ENCODE peak calls at places on chromosomes 2 and 18, in nine cellular contexts. E is A549, B is suprapubic skin, X is HCT116, G is spleen, T is IMR-90, V is sigmoid colon, J is HepG2, K is tibial nerve. P is an unnamed sample.
A peak's percentile ranks its signal among the peaks of the same experiment; 100 is the strongest.

GRCh38 chr2:122737429-122738077 is 982.1 kb downstream of the TSN start:
- DNase-seq in E (no peak), B (no peak), X (no peak), G (no peak), T (no peak), V (no peak), J (no peak), K (no peak), P (no peak)

GRCh38 chr2:36549063-36549662 is 48.8 kb downstream of the FEZ2 start:
- DNase-seq in E (no peak), B (no peak), X (no peak), G (no peak), T (peak; percentile 62), V (no peak), J (no peak), K (no peak), P (no peak)

GRCh38 chr2:209579236-209579749 is 155.4 kb downstream of the MAP2 start:
- DNase-seq in E (no peak), B (no peak), X (no peak), G (no peak), T (no peak), V (no peak), J (no peak), K (no peak), P (peak; percentile 22)

GRCh38 chr18:61669320-61669719 is 223.5 kb downstream of the RNF152 start:
- DNase-seq in E (no peak), B (no peak), X (no peak), G (no peak), T (peak; percentile 89), V (no peak), J (no peak), K (no peak), P (no peak)

GRCh38 chr2:30684996-30685395 is 122.2 kb downstream of the CAPN13 start:
- DNase-seq in E (no peak), B (no peak), X (no peak), G (no peak), T (no peak), V (peak; percentile 13), J (no peak), K (no peak), P (no peak)

GRCh38 chr2:23350026-23350791 is 34.8 kb upstream of the KLHL29 start:
- DNase-seq in E (no peak), B (no peak), X (no peak), G (no peak), T (no peak), V (no peak), J (no peak), K (no peak), P (no peak)

GRCh38 chr18:27558388-27559158 is 373.5 kb upstream of the CHST9 start:
- DNase-seq in E (no peak), B (no peak), X (no peak), G (no peak), T (no peak), V (no peak), J (no peak), K (no peak), P (no peak)

GRCh38 chr2:18861951-18862350 is 272.6 kb upstream of the NT5C1B start:
- DNase-seq in E (no peak), B (no peak), X (no peak), G (no peak), T (peak; percentile 4), V (no peak), J (no peak), K (no peak), P (no peak)

GRCh38 chr2:40851661-40852060 is 399.8 kb upstream of the SLC8A1 start:
- DNase-seq in E (no peak), B (no peak), X (no peak), G (no peak), T (no peak), V (no peak), J (no peak), K (no peak), P (no peak)

GRCh38 chr2:164735309-164735919 is 106.2 kb downstream of the COBLL1 start:
- DNase-seq in E (no peak), B (no peak), X (no peak), G (no peak), T (no peak), V (no peak), J (no peak), K (no peak), P (no peak)

GRCh38 chr2:38653715-38654494 is 12.0 kb upstream of the GALM start:
- DNase-seq in E (no peak), B (no peak), X (no peak), G (no peak), T (peak; percentile 16), V (no peak), J (peak; percentile 53), K (no peak), P (no peak)

GRCh38 chr2:206521612-206522011 is 78.3 kb downstream of the ADAM23 start:
- DNase-seq in E (no peak), B (no peak), X (no peak), G (no peak), T (no peak), V (no peak), J (no peak), K (no peak), P (no peak)

GRCh38 chr2:28300921-28301341 is 91.7 kb upstream of the FOSL2 start:
- DNase-seq in E (no peak), B (no peak), X (no peak), G (no peak), T (peak; percentile 98), V (peak; percentile 77), J (no peak), K (no peak), P (no peak)
- TF ChIP-seq POLR2A in E (no peak), B (no peak), X (no peak), G (no peak), T (no peak), V (no peak), J (no peak), K (no peak), P (no peak)

DNA sequence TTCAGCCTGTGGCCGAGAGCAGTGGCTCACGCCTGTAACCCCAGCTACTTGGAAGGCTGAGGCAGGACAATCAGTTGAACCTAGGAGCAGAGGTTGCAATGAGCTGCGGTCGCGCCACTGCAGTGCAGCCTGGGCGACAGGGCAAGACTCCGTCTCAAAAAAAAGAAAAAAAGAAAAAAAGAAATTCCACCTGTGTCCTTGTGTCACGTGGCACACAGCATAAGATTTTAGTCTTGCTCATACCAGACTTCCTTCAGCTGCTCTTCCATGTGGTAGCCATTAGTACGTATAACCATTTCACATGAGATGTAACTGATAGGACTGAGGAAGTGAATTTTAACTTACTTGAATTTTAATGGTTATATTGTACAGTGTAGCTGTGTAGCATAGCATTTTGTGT is 4.0 kb downstream of the NOP58 start:
- DNase-seq in E (no peak), B (peak; percentile 20), X (no peak), G (no peak), T (no peak), V (no peak), J (no peak), K (no peak), P (no peak)
- H3K27ac ChIP-seq in E (no peak overlapping the region), B (no peak overlapping the region), X (no peak overlapping the region), G (peak overlapping the region; percentile 8), T (no peak overlapping the region), V (no peak overlapping the region), J (peak overlapping the region; percentile 31), K (no peak overlapping the region), P (no peak overlapping the region)

GRCh38 chr2:100949377-100949776 is 52.7 kb upstream of the RPL31 start:
- DNase-seq in E (no peak), B (no peak), X (no peak), G (no peak), T (no peak), V (no peak), J (no peak), K (no peak), P (no peak)

GRCh38 chr2:100945433-100945740 is 56.7 kb upstream of the RPL31 start:
- DNase-seq in E (no peak), B (no peak), X (no peak), G (peak; percentile 51), T (no peak), V (no peak), J (no peak), K (no peak), P (no peak)

GRCh38 chr2:100948965-100949364 is 53.1 kb upstream of the RPL31 start:
- DNase-seq in E (no peak), B (no peak), X (no peak), G (no peak), T (no peak), V (no peak), J (no peak), K (no peak), P (no peak)

GRCh38 chr2:100944617-100945432 is 57.3 kb upstream of the RPL31 start:
- DNase-seq in E (no peak), B (no peak), X (no peak), G (peak; percentile 15), T (no peak), V (no peak), J (no peak), K (no peak), P (no peak)

DNA sequence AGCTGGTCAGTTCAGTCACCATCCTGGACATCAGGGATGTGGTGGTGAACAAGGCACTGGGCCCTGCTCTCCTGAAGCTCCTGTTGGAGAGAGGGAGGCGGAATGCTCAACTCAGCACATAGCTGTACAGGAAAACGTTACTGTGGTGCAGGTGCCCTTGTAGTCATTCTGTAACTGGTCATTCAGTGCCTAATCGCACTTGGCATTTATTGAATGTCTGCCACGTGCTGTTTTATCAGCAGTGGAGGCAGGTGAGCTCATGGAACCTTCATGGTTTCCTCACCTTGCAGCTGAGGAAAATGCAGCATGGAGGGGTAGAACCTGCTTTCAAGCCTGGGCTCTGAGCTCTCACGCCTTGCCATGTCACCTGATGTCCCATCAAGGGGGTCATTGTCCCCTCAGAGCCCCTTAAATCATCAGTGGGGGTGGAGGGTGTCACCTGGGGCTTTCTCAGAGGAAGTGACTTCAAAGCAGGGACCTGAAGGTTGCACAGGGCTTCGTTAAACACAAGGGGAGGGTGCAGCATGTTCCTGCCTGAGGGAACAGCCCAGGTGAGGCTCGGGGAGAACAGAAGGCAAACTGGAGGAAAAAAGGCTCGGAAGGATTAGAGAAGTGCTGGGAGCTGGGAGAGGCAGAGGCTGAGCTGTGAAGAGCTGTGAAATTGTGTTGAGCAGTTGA is 56.0 kb upstream of the RPL31 start:
- DNase-seq in E (no peak), B (no peak), X (no peak), G (peak; percentile 50), T (no peak), V (no peak), J (no peak), K (no peak), P (no peak)
- TF ChIP-seq POLR2A in E (no peak), B (no peak), X (no peak), G (no peak), T (no peak), V (no peak), J (no peak), K (no peak), P (no peak)

DNA sequence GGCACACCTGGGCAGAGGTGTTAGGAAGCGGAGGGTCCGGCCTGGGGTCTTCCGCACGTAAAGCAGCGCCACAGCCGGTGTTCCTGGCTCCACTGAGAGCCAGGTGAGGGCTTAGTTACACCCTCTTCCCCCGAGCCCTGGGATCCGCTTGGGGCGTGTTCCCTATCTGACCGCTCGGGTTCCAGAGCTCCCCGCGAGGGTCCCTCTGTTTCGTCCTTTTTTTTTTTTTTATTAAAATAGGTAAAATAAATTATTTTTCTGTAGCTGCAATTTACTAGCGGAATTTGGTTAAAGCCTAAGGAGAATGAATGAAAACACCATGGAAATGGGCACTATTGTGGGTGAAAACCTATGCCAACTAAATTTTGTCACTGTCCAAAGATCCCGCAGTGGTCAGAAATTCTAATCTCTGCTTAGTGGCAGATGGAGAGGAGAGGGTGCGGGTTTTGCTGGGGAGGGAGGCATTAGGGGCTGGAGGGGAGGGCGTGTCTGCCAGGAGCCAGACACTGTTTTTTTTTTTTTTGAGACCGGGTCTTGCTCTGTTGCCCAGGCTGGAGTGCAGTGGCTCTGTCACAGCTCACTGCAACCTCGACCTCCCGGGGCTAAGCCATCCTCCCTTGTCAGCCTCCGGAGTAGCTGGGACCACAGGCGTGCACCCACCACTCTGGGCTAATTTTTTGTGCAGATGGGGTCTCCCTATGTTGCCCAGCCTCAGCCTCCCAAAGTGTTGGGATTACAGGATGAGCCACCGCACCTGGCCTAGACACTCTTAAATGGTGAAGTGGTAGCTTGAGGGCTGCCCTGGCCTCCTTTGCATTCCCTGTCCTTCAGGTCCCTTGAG is 834 bp downstream of the PDCL3 start:
- DNase-seq in E (no peak), B (peak; percentile 80), X (no peak), G (peak; percentile 79), T (no peak), V (peak; percentile 64), J (no peak), K (no peak), P (no peak)
- H3K27ac ChIP-seq in E (peak overlapping the region; percentile 95), B (peak overlapping the region; percentile 93), X (peak overlapping the region; percentile 76), G (peak overlapping the region; percentile 93), T (peak overlapping the region; percentile 94), V (peak overlapping the region; percentile 92), J (peak overlapping the region; percentile 87), K (peak overlapping the region; percentile 92), P (peak overlapping the region; percentile 96)

P was measured in testis.